ENCODE peak calls at places on chromosomes 6 and 20, in six cellular contexts. One of them, this sample, is unnamed.

GRCh38 chr6:166258854-166259276 is 49.3 kb downstream of the PRR18 start:
- DNase-seq in SK-N-SH: no peak
- DNase-seq in GM12878: no peak
- DNase-seq in HCT116: no peak
- DNase-seq in K562: no peak
- DNase-seq in H1: no peak
- DNase-seq in this sample: no peak

GRCh38 chr6:12150812-12151432 is 138.8 kb downstream of the HIVEP1 start:
- DNase-seq in HCT116: peak; percentile 19
- DNase-seq in K562: peak; percentile 63
- DNase-seq in GM12878: no peak
- DNase-seq in H1: no peak
- DNase-seq in SK-N-SH: peak; percentile 37
- DNase-seq in this sample: peak; percentile 38

GRCh38 chr6:42339991-42340401 is 111.7 kb downstream of the TRERF1 start:
- DNase-seq in K562: no peak
- DNase-seq in GM12878: peak; percentile 57
- DNase-seq in SK-N-SH: no peak
- DNase-seq in H1: no peak
- DNase-seq in HCT116: no peak
- DNase-seq in this sample: no peak

GRCh38 chr6:30819287-30819917 is 64.9 kb upstream of the DDR1 start:
- DNase-seq in GM12878: no peak
- DNase-seq in H1: no peak
- DNase-seq in HCT116: no peak
- DNase-seq in K562: no peak
- DNase-seq in SK-N-SH: no peak
- DNase-seq in this sample: no peak

GRCh38 chr20:2652724-2653510 is 485 bp downstream of the NOP56 start:
- DNase-seq in GM12878: no peak
- DNase-seq in K562: peak; percentile 52
- DNase-seq in HCT116: no peak
- DNase-seq in SK-N-SH: peak; percentile 81
- DNase-seq in H1: no peak
- DNase-seq in this sample: peak; percentile 30

GRCh38 chr6:167045828-167046580 is 46.8 kb downstream of the CEP43 start:
- DNase-seq in K562: no peak
- DNase-seq in SK-N-SH: no peak
- DNase-seq in H1: no peak
- DNase-seq in HCT116: no peak
- DNase-seq in GM12878: no peak
- DNase-seq in this sample: peak; percentile 21

GRCh38 chr20:43537921-43538854 is 20.6 kb upstream of the SGK2 start:
- DNase-seq in GM12878: no peak
- DNase-seq in K562: peak; percentile 82
- DNase-seq in SK-N-SH: peak; percentile 74
- DNase-seq in H1: no peak
- DNase-seq in HCT116: peak; percentile 24
- DNase-seq in this sample: peak; percentile 74

GRCh38 chr20:40323411-40323810 is 365.6 kb downstream of the MAFB start:
- DNase-seq in K562: no peak
- DNase-seq in HCT116: no peak
- DNase-seq in H1: no peak
- DNase-seq in SK-N-SH: no peak
- DNase-seq in GM12878: no peak
- DNase-seq in this sample: no peak

GRCh38 chr6:41371992-41372525 is 36.7 kb downstream of the NCR2 start:
- DNase-seq in HCT116: no peak
- DNase-seq in GM12878: no peak
- DNase-seq in H1: no peak
- DNase-seq in SK-N-SH: peak; percentile 43
- DNase-seq in K562: no peak
- DNase-seq in this sample: no peak

GRCh38 chr6:74451953-74452352 is 753.9 kb downstream of the COL12A1 start:
- DNase-seq in HCT116: no peak
- DNase-seq in K562: no peak
- DNase-seq in SK-N-SH: no peak
- DNase-seq in GM12878: no peak
- DNase-seq in H1: no peak
- DNase-seq in this sample: no peak

GRCh38 chr6:147201885-147202515 is 2.2 kb upstream of the STXBP5 start:
- DNase-seq in SK-N-SH: peak; percentile 42
- DNase-seq in GM12878: no peak
- DNase-seq in H1: no peak
- DNase-seq in K562: peak; percentile 70
- DNase-seq in HCT116: no peak
- DNase-seq in this sample: peak; percentile 59

GRCh38 chr6:28648035-28648877 is 122.6 kb downstream of the GPX5 start:
- DNase-seq in K562: peak; percentile 36
- DNase-seq in GM12878: peak; percentile 77
- DNase-seq in H1: peak; percentile 62
- DNase-seq in HCT116: peak; percentile 75
- DNase-seq in SK-N-SH: peak; percentile 60
- DNase-seq in this sample: peak; percentile 81

GRCh38 chr6:81894788-81895221 is 142.3 kb upstream of the TENT5A start:
- DNase-seq in HCT116: no peak
- DNase-seq in SK-N-SH: no peak
- DNase-seq in K562: no peak
- DNase-seq in GM12878: no peak
- DNase-seq in H1: no peak
- DNase-seq in this sample: peak; percentile 67

GRCh38 chr6:145071836-145072235 is 663.5 kb downstream of the EPM2A start:
- DNase-seq in H1: no peak
- DNase-seq in GM12878: no peak
- DNase-seq in SK-N-SH: no peak
- DNase-seq in K562: no peak
- DNase-seq in HCT116: no peak
- DNase-seq in this sample: no peak

GRCh38 chr6:108598316-108598863 is 37.7 kb downstream of the FOXO3 start:
- DNase-seq in H1: no peak
- DNase-seq in HCT116: no peak
- DNase-seq in SK-N-SH: no peak
- DNase-seq in K562: peak; percentile 47
- DNase-seq in GM12878: peak; percentile 87
- DNase-seq in this sample: no peak

GRCh38 chr20:3686867-3687321 is 5.1 kb upstream of the ADAM33 start:
- DNase-seq in K562: no peak
- DNase-seq in GM12878: no peak
- DNase-seq in H1: no peak
- DNase-seq in SK-N-SH: no peak
- DNase-seq in HCT116: no peak
- DNase-seq in this sample: no peak

GRCh38 chr20:34185766-34186620 is 55.2 kb upstream of the ASIP start:
- DNase-seq in K562: no peak
- DNase-seq in GM12878: no peak
- DNase-seq in SK-N-SH: peak; percentile 56
- DNase-seq in HCT116: no peak
- DNase-seq in H1: no peak
- DNase-seq in this sample: no peak

GRCh38 chr6:16731503-16732018 is 29.7 kb downstream of the ATXN1 start:
- DNase-seq in H1: no peak
- DNase-seq in HCT116: no peak
- DNase-seq in GM12878: peak; percentile 61
- DNase-seq in SK-N-SH: no peak
- DNase-seq in K562: no peak
- DNase-seq in this sample: no peak

GRCh38 chr6:73236147-73236750 is 11.0 kb upstream of the KHDC1L start:
- DNase-seq in GM12878: no peak
- DNase-seq in HCT116: no peak
- DNase-seq in SK-N-SH: no peak
- DNase-seq in K562: no peak
- DNase-seq in H1: no peak
- DNase-seq in this sample: no peak

GRCh38 chr6:132257561-132257960 is 143.7 kb downstream of the MOXD1 start:
- DNase-seq in SK-N-SH: no peak
- DNase-seq in H1: no peak
- DNase-seq in K562: no peak
- DNase-seq in GM12878: no peak
- DNase-seq in HCT116: no peak
- DNase-seq in this sample: no peak

GRCh38 chr6:117619178-117619577 is 16.9 kb upstream of the GOPC start:
- DNase-seq in GM12878: no peak
- DNase-seq in H1: no peak
- DNase-seq in SK-N-SH: no peak
- DNase-seq in HCT116: no peak
- DNase-seq in K562: no peak
- DNase-seq in this sample: no peak

GRCh38 chr20:41089555-41089954 is 47.8 kb upstream of the PLCG1 start:
- DNase-seq in H1: no peak
- DNase-seq in HCT116: no peak
- DNase-seq in SK-N-SH: no peak
- DNase-seq in GM12878: no peak
- DNase-seq in K562: no peak
- DNase-seq in this sample: no peak

GRCh38 chr6:153130515-153131036 is 506 bp downstream of the RGS17 start:
- DNase-seq in K562: no peak
- DNase-seq in H1: no peak
- DNase-seq in HCT116: no peak
- DNase-seq in SK-N-SH: peak; percentile 88
- DNase-seq in GM12878: no peak
- DNase-seq in this sample: no peak

GRCh38 chr6:153131037-153131981 is at the start of gene RGS17:
- DNase-seq in GM12878: no peak
- DNase-seq in H1: peak; percentile 53
- DNase-seq in K562: no peak
- DNase-seq in SK-N-SH: peak; percentile 100
- DNase-seq in HCT116: no peak
- DNase-seq in this sample: no peak

GRCh38 chr6:153126218-153126617 is 4.9 kb downstream of the RGS17 start:
- DNase-seq in K562: no peak
- DNase-seq in GM12878: no peak
- DNase-seq in SK-N-SH: no peak
- DNase-seq in H1: no peak
- DNase-seq in HCT116: no peak
- DNase-seq in this sample: no peak

GRCh38 chr6:153125032-153125431 is 6.0 kb downstream of the RGS17 start:
- DNase-seq in GM12878: no peak
- DNase-seq in H1: no peak
- DNase-seq in SK-N-SH: no peak
- DNase-seq in K562: no peak
- DNase-seq in HCT116: no peak
- DNase-seq in this sample: no peak

DNA sequence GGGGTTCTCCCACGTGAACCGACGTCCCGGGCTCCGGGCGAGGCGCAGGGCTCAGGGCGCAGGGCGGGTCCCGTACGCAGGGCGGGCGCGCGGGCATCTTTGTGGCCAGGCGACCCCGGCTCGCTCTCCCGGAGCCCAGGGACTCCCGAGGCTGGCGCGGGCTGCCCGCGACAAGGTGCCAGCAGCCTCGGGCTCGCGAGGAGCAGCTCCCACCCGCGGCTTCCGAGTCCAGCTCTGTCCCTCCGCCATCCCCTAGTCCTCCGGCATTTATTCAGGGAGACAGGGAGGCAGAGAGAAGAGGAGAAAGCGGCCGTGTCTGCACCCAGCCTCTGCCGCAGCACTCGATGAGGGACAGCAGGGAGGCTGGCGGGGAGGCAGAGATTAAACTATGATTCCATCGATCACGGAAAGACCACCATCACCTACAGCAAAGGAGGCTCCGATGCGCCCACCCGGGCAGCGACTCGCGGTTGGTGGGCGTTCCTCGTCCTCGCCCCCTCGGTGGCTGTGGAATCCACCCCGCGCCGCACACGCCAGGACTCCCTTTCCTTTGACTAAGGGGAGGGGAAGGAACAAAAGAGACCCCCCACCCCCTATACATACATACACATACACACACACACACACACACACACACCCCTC is 1.1 kb downstream of the RGS17 start:
- DNase-seq in GM12878: no peak
- DNase-seq in SK-N-SH: peak; percentile 73
- DNase-seq in K562: no peak
- DNase-seq in HCT116: no peak
- DNase-seq in H1: no peak
- DNase-seq in this sample: no peak
- TF ChIP-seq YY1 in GM12878: no peak
- TF ChIP-seq YY1 in SK-N-SH: no peak
- TF ChIP-seq YY1 in K562: no peak
- TF ChIP-seq YY1 in HCT116: no peak
- TF ChIP-seq YY1 in H1: no peak
- TF ChIP-seq YY1 in this sample: no peak

DNA sequence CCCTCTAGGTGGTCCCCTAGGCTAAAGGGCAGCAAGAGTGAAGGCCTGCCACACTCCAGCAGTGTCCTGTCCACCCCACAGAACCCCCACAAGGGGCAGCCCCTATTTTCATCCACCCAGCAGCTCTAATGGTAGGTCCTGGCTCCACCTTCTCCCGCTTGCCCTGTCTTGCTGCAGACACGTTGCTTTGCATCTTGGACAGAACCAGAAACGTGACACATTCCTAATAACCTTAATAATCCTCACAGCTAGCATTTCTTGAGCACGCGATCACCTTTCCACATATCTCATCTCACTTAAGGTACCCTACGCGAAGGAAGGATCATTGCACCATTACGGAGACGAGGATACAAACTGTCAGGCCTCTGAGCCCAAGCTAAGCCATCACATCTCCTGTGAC is 11.7 kb upstream of the SLC22A23 start:
- DNase-seq in H1: no peak
- DNase-seq in K562: no peak
- DNase-seq in HCT116: no peak
- DNase-seq in GM12878: no peak
- DNase-seq in SK-N-SH: no peak
- DNase-seq in this sample: no peak
- TF ChIP-seq CTCF in H1: no peak
- TF ChIP-seq CTCF in K562: no peak
- TF ChIP-seq CTCF in HCT116: no peak
- TF ChIP-seq CTCF in GM12878: no peak
- TF ChIP-seq CTCF in SK-N-SH: no peak
- TF ChIP-seq CTCF in this sample: no peak

GRCh38 chr6:20400476-20401402 is 940 bp upstream of the E2F3 start:
- DNase-seq in H1: no peak
- DNase-seq in HCT116: peak; percentile 84
- DNase-seq in SK-N-SH: peak; percentile 63
- DNase-seq in K562: peak; percentile 75
- DNase-seq in GM12878: no peak
- DNase-seq in this sample: peak; percentile 50
- TF ChIP-seq YY1 in H1: no peak
- TF ChIP-seq YY1 in HCT116: no peak
- TF ChIP-seq YY1 in SK-N-SH: no peak
- TF ChIP-seq YY1 in K562: no peak
- TF ChIP-seq YY1 in GM12878: no peak
- TF ChIP-seq YY1 in this sample: no peak

GRCh38 chr6:35727206-35727934 is 9.5 kb upstream of the ARMC12 start:
- DNase-seq in K562: peak; percentile 81
- DNase-seq in HCT116: no peak
- DNase-seq in SK-N-SH: peak; percentile 89
- DNase-seq in GM12878: no peak
- DNase-seq in H1: no peak
- DNase-seq in this sample: peak; percentile 65

GRCh38 chr6:35727935-35728662 is 8.7 kb upstream of the ARMC12 start:
- DNase-seq in K562: peak; percentile 93
- DNase-seq in GM12878: no peak
- DNase-seq in HCT116: no peak
- DNase-seq in SK-N-SH: peak; percentile 89
- DNase-seq in H1: no peak
- DNase-seq in this sample: peak; percentile 76

GRCh38 chr6:35729722-35730121 is 7.1 kb upstream of the ARMC12 start:
- DNase-seq in SK-N-SH: no peak
- DNase-seq in K562: no peak
- DNase-seq in HCT116: no peak
- DNase-seq in H1: no peak
- DNase-seq in GM12878: no peak
- DNase-seq in this sample: no peak

GRCh38 chr6:35729349-35729678 is 7.5 kb upstream of the ARMC12 start:
- DNase-seq in GM12878: no peak
- DNase-seq in H1: no peak
- DNase-seq in HCT116: no peak
- DNase-seq in SK-N-SH: no peak
- DNase-seq in K562: no peak
- DNase-seq in this sample: no peak

GRCh38 chr6:35728663-35729348 is 8.0 kb upstream of the ARMC12 start:
- DNase-seq in K562: no peak
- DNase-seq in SK-N-SH: peak; percentile 42
- DNase-seq in H1: no peak
- DNase-seq in HCT116: no peak
- DNase-seq in GM12878: no peak
- DNase-seq in this sample: no peak
- TF ChIP-seq CTCF in K562: no peak
- TF ChIP-seq CTCF in SK-N-SH: no peak
- TF ChIP-seq CTCF in H1: peak; percentile 26
- TF ChIP-seq CTCF in HCT116: no peak
- TF ChIP-seq CTCF in GM12878: no peak
- TF ChIP-seq CTCF in this sample: peak; percentile 44

This sample was measured in HepG2.